ENCODE peak calls at places on chromosomes 2 and 18, in nine cellular contexts. U, N, W, O, J, S, D, C and V are unnamed samples.

GRCh38 chr2:212013656-212014055 is 524.9 kb downstream of the ERBB4 start:
- DNase-seq in W (no peak), S (peak), O (no peak), U (no peak), N (no peak), J (no peak), D (no peak), C (no peak), V (no peak)

GRCh38 chr2:168731550-168732128 is 70.8 kb upstream of the NOSTRIN start:
- DNase-seq in U (no peak), D (no peak), W (no peak), S (peak), J (no peak), N (no peak), C (no peak), O (no peak), V (no peak)

GRCh38 chr2:168796090-168796577 is 6.3 kb upstream of the NOSTRIN start:
- DNase-seq in S (no peak), W (no peak), U (no peak), D (no peak), N (no peak), J (no peak), C (no peak), O (no peak), V (no peak)

GRCh38 chr2:47907097-47907781 is 941 bp upstream of the FBXO11 start:
- DNase-seq in C (no peak), N (peak), D (no peak), J (no peak), W (no peak), S (peak), U (peak), O (no peak), V (no peak)

GRCh38 chr2:200496696-200497095 is 13.2 kb downstream of the KCTD18 start:
- DNase-seq in S (no peak), C (no peak), J (no peak), N (no peak), O (no peak), U (no peak), D (no peak), W (no peak), V (no peak)

GRCh38 chr2:25265802-25266201 is 75.9 kb downstream of the DNMT3A start:
- DNase-seq in N (no peak), J (no peak), O (no peak), W (no peak), D (no peak), S (peak), U (no peak), C (no peak), V (no peak)

GRCh38 chr2:46335404-46335965 is 38.3 kb downstream of the EPAS1 start:
- DNase-seq in U (peak), D (peak), J (no peak), S (peak), N (peak), O (peak), W (peak), C (peak), V (peak)

GRCh38 chr2:23940262-23940975 is at the start of gene UBXN2A:
- DNase-seq in N (peak), W (peak), D (peak), U (peak), J (no peak), O (peak), C (peak), S (peak), V (no peak)

GRCh38 chr2:104140361-104140760 is 713.6 kb upstream of the POU3F3 start:
- DNase-seq in W (no peak), C (no peak), N (no peak), O (no peak), S (no peak), J (no peak), U (no peak), D (no peak), V (no peak)

GRCh38 chr18:13611616-13612110 is 114.7 kb downstream of the FAM210A start:
- DNase-seq in J (no peak), S (peak), C (peak), N (no peak), O (peak), W (peak), D (peak), U (no peak), V (no peak)

GRCh38 chr2:239220363-239220762 is 180.5 kb downstream of the HDAC4 start:
- DNase-seq in W (no peak), N (no peak), D (no peak), O (no peak), U (no peak), J (no peak), S (no peak), C (no peak), V (no peak)

DNA sequence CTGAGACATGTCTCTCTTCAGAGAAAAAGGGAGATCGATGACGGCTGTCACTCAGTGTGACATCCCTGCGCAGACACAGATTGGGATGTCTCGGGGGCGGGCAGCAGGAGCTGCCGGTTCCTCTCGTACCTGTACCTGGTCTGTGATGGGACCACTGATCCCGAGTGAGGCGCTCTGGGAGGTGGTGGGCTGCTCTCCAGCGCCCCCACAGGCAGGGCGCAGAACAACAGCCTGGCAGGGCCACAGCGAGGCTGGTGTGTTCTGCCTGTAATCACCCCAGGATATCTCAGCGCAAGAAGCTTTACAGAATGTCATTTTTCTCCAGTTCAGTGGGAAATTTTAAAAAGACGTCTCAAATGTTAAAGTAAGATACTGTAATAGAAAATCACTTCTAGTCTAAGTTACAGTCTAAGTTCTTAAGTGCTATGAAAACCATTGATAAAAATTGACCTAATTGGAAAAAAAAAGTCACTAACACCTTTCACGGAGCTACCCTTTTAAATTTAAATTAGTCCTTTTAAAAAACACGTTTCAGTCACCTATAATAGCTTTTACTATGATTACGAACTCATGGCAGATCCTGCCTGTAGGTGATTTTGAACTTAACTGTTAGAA is 189.8 kb downstream of the SNTG2 start:
- DNase-seq in D (peak), N (peak), U (no peak), J (no peak), W (no peak), O (peak), C (peak), S (no peak), V (no peak)
- TF ChIP-seq CTCF in D (peak), N (peak), U (peak), J (peak), W (peak), O (peak), C (peak), S (peak), V (peak)

GRCh38 chr18:46334200-46334553 is 230.0 kb downstream of the HAUS1 start:
- DNase-seq in C (no peak), S (peak), D (no peak), J (no peak), O (no peak), N (no peak), U (no peak), W (no peak), V (no peak)
- H3K4me3 ChIP-seq in C (peak), S (peak), D (peak), J (peak), O (peak), N (peak), U (peak), W (peak), V (peak)

GRCh38 chr2:41695714-41696113 is 352.1 kb upstream of the PKDCC start:
- DNase-seq in S (no peak), O (no peak), N (no peak), D (peak), W (no peak), C (no peak), U (no peak), J (no peak), V (no peak)
- TF ChIP-seq CTCF in S (no peak), O (no peak), N (peak), D (peak), W (no peak), C (peak), U (no peak), J (no peak), V (no peak)

GRCh38 chr2:55102056-55102812 is 52.0 kb upstream of the RTN4 start:
- DNase-seq in U (no peak), O (peak), C (no peak), W (no peak), S (peak), D (peak), N (no peak), J (no peak), V (no peak)
- H3K4me3 ChIP-seq in U (no peak), O (no peak), C (no peak), W (no peak), S (no peak), D (no peak), N (no peak), J (no peak), V (no peak)

DNA sequence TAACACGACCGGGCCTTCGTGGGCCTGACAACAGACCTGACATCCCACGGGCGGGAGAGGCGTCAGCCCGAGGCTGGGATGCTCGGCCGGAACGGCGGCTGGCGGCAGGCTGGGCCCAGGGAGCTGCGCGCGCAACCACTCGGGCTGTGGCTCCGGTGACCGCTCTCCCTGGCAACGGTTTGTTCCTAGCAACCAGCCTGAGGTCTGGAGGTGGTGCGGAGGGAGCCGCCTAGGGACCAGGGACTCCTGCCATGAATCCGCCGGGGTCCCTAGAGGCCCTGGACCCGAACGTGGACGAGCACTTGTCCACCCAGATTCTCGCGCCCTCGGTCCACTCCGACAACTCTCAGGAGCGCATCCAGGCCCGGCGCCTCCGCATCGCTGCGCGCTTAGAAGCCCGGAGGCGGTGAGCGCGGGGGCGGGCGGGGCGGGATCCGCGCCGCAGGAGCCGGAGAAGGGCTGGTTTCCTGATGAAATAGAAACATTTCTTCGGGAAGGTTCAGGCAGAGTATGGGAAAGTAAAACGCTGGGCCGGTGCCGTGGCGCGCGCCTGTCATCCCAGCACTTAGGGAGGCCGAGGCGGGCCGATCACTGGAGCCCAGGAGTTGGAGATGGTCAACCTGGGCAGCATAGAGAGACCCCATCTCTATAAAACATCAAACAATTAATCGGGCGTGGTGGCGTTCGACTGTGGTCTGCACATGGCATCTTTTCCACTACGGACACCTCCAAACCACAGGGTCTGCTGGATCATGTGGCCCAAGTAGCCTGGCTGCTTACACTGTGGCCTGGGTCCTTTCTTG is at the start of gene DRC1:
- DNase-seq in S (peak), J (peak), W (peak), C (peak), N (peak), O (peak), D (peak), U (peak), V (no peak)
- TF ChIP-seq CTCF in S (no peak), J (no peak), W (no peak), C (peak), N (peak), O (peak), D (no peak), U (no peak), V (peak)